ENCODE peak calls at places on chromosomes 3 and 15, in seven cellular contexts. U, R, X, B, E, Y and W are unnamed samples.

GRCh38 chr3:189572249-189572648 is 58.9 kb upstream of the TP63 start:
- DNase-seq in X (no peak), E (no peak), B (no peak), U (no peak), R (no peak), Y (no peak), W (no peak)

GRCh38 chr3:157785071-157785826 is 282.0 kb upstream of the VEPH1 start:
- DNase-seq in Y (no peak), U (peak), E (peak), R (peak), X (no peak), B (no peak), W (no peak)

GRCh38 chr3:87798567-87798947 is 260.2 kb downstream of the CGGBP1 start:
- DNase-seq in R (no peak), Y (no peak), X (no peak), E (no peak), B (no peak), U (no peak), W (no peak)

GRCh38 chr3:173732237-173732636 is 334.7 kb downstream of the NLGN1 start:
- DNase-seq in U (no peak), R (no peak), E (peak), B (no peak), Y (no peak), X (no peak), W (no peak)

GRCh38 chr15:29638781-29639180 is 183.5 kb downstream of the TJP1 start:
- DNase-seq in B (no peak), U (peak), E (peak), Y (no peak), X (no peak), R (peak), W (no peak)

GRCh38 chr3:3998140-3998977 is 199.1 kb downstream of the LRRN1 start:
- DNase-seq in U (peak), X (peak), E (no peak), R (peak), Y (no peak), B (no peak), W (no peak)

GRCh38 chr3:156620260-156620659 is 54.1 kb upstream of the TIPARP start:
- DNase-seq in U (peak), R (no peak), E (peak), B (no peak), X (peak), Y (no peak), W (no peak)

GRCh38 chr15:84740691-84741090 is 7.7 kb upstream of the ZNF592 start:
- DNase-seq in B (no peak), Y (no peak), R (no peak), E (no peak), U (no peak), X (no peak), W (no peak)

GRCh38 chr3:149494022-149494758 is 19.7 kb downstream of the TM4SF4 start:
- DNase-seq in R (peak), Y (peak), X (peak), U (peak), B (no peak), E (peak), W (peak)

GRCh38 chr3:179853176-179853575 is 183.6 kb downstream of the PEX5L start:
- DNase-seq in B (no peak), E (peak), X (no peak), R (no peak), Y (peak), U (no peak), W (peak)

GRCh38 chr3:53153267-53153823 is 7.7 kb upstream of the PRKCD start:
- DNase-seq in Y (no peak), E (no peak), X (no peak), R (no peak), B (no peak), U (no peak), W (peak)

GRCh38 chr3:42526616-42527367 is 24.3 kb downstream of the VIPR1 start:
- DNase-seq in R (no peak), X (no peak), E (no peak), Y (no peak), B (no peak), U (no peak), W (no peak)

GRCh38 chr3:32817195-32817560 is 619 bp upstream of the TRIM71 start:
- DNase-seq in E (no peak), R (no peak), Y (no peak), X (no peak), B (no peak), U (no peak), W (no peak)

GRCh38 chr3:179565496-179565895 is 2.8 kb downstream of the ACTL6A start:
- DNase-seq in R (no peak), X (no peak), U (no peak), E (no peak), B (no peak), Y (no peak), W (no peak)

GRCh38 chr15:45802140-45802539 is 167.3 kb downstream of the SQOR start:
- DNase-seq in E (no peak), Y (no peak), R (no peak), U (peak), X (no peak), B (no peak), W (no peak)

GRCh38 chr15:67062365-67062985 is 2.9 kb upstream of the SMAD3 start:
- DNase-seq in E (no peak), Y (no peak), R (no peak), B (no peak), X (no peak), U (peak), W (no peak)

GRCh38 chr3:41668366-41668765 is 293.5 kb downstream of the ULK4 start:
- DNase-seq in Y (no peak), X (no peak), U (no peak), B (no peak), E (no peak), R (no peak), W (no peak)

GRCh38 chr15:69939513-69940440 is 157.9 kb downstream of the TLE3 start:
- DNase-seq in X (no peak), Y (no peak), B (peak), R (no peak), E (no peak), U (no peak), W (no peak)

GRCh38 chr3:43317461-43318316 is 31.3 kb downstream of the SNRK start:
- DNase-seq in R (no peak), B (no peak), X (no peak), U (peak), E (no peak), Y (no peak), W (peak)

GRCh38 chr15:82999905-83000671 is 11.4 kb downstream of the C15orf40 start:
- DNase-seq in B (no peak), X (peak), U (peak), E (peak), R (no peak), Y (no peak), W (no peak)

GRCh38 chr3:147616998-147617619 is 207.9 kb downstream of the ZIC1 start:
- DNase-seq in Y (no peak), B (no peak), E (peak), R (peak), U (peak), X (no peak), W (no peak)

GRCh38 chr3:186472466-186473008 is 71.6 kb downstream of the CRYGS start:
- DNase-seq in E (peak), U (no peak), B (peak), Y (no peak), X (no peak), R (no peak), W (no peak)

GRCh38 chr15:44801368-44801767 is 65.0 kb downstream of the TRIM69 start:
- DNase-seq in R (no peak), Y (no peak), U (peak), E (no peak), B (no peak), X (no peak), W (no peak)

GRCh38 chr15:64137226-64137833 is 14.2 kb upstream of the SNX22 start:
- DNase-seq in Y (no peak), B (no peak), E (no peak), R (no peak), X (no peak), U (no peak), W (no peak)

GRCh38 chr3:118059096-118059495 is 975.5 kb downstream of the IGSF11 start:
- DNase-seq in X (no peak), U (no peak), Y (no peak), R (no peak), B (no peak), E (no peak), W (no peak)

GRCh38 chr3:61627768-61628185 is 66.4 kb downstream of the PTPRG start:
- DNase-seq in U (peak), E (peak), R (no peak), B (no peak), X (peak), Y (no peak), W (no peak)

GRCh38 chr3:139937674-139938279 is 2.8 kb downstream of the CLSTN2 start:
- DNase-seq in U (no peak), X (peak), E (peak), R (peak), B (peak), Y (peak), W (peak)

GRCh38 chr3:37824954-37825328 is 36.7 kb upstream of the CTDSPL start:
- DNase-seq in B (no peak), Y (no peak), R (no peak), E (no peak), U (no peak), X (no peak), W (no peak)

DNA sequence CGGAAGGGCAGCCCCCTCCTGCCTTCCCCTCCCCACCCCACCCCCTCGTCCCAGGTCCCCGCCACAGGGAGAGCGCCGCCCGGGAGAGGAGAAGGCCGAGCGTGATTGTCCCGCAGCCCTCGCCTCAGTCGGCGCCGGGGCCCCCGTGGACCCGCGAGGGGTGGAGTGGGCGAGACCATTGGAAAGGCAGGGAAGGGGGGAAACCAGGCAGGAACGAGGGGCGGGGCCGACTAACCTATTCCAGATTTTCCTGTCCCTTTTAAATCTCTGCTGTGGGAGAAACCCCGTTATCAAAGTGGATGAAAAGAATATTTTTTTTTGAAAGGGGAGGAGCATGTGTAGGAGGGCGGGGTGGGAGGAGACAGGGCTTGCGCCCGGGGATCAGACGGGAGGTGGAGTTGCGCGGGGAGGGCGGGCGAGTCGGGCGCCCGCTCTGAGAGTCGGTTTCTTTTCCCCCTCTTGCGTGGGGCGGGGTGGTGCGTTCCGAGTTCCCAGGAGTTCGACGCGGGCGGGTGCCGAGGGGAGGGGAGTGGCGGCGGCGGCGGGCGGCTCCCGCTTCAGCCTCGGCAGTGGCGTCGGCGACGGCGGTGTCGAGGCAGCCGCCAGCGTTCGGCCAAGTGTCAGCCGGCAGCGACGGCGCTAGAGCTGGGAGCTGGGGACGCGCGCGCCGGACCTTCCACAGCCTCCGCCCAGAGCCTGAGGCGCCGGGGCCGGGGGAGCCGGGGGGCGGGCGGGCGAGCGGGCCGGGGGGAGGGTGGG is at the start of gene NECTIN3:
- DNase-seq in Y (peak), X (peak), E (peak), R (peak), U (peak), B (peak), W (peak)
- TF ChIP-seq POLR2A in Y (peak), X (peak), E (peak), R (peak), U (peak), B (peak), W (peak)

GRCh38 chr3:141412087-141412935 is 44.0 kb downstream of the ZBTB38 start:
- DNase-seq in Y (peak), E (peak), B (no peak), X (peak), R (no peak), U (peak), W (peak)

GRCh38 chr3:141412936-141413354 is 44.6 kb downstream of the ZBTB38 start:
- DNase-seq in E (peak), U (peak), X (peak), B (peak), R (no peak), Y (peak), W (peak)

GRCh38 chr3:141408596-141408995 is 40.3 kb downstream of the ZBTB38 start:
- DNase-seq in R (no peak), U (no peak), E (no peak), X (no peak), Y (no peak), B (no peak), W (no peak)

GRCh38 chr3:141410861-141411771 is 42.8 kb downstream of the ZBTB38 start:
- DNase-seq in Y (no peak), R (no peak), B (no peak), U (no peak), E (peak), X (no peak), W (no peak)

GRCh38 chr3:141410408-141410807 is 42.1 kb downstream of the ZBTB38 start:
- DNase-seq in R (no peak), U (no peak), Y (no peak), X (peak), B (no peak), E (peak), W (peak)
- H3K4me3 ChIP-seq in R (no peak), U (no peak), Y (no peak), X (no peak), B (no peak), E (no peak), W (no peak)

DNA sequence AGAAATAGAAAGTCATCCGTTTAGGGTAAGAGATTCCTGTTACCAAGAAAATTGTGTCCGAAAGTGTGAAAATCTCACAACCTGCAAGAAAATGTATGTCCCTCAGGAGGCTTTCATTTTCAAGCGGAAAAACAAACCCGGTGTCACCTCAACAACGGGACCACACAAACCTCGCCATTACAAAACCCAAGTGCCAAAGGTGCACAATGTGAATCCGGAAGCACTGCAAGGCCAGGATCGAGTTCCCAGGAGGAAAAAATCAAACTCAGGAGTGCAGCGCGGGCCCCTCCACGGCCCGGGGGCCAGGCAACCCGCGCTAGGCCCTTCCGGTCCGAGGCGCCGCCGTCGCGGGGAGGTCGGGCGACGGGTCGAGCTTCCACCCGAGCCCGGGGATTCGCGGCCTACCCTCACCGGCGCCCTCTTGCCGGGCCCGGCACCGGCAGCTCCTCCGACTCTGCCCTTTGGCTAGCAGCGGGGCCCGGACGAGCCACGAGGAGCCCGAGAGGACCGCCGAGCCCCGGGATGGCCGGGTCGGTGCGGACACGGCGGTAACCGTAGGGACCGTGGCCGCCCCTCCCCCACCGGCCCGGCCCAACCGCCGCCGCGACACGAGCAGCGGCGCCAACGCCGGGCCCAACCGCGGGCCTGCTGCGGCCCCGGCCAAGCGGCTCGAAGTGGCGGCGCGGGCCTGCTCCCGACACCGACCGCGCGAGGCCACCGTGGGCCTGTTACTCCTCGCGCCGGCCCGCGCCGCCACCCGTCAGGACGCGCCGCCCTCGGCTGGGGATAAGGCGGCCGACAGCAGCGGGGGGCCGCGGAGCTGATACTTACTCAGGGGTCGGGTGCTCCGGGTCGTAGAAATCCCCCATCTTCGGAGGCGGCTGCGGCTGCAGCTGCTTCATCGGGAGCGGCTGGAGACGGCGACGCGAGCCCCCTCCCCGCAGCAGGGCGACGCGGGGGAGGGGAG is 607 bp downstream of the SETD2 start:
- DNase-seq in E (peak), R (no peak), B (no peak), X (peak), U (peak), Y (peak), W (peak)
- TF ChIP-seq POLR2A in E (no peak), R (no peak), B (no peak), X (no peak), U (no peak), Y (no peak), W (no peak)

GRCh38 chr15:90883526-90883931 is 775 bp upstream of the FES start:
- DNase-seq in E (no peak), X (no peak), Y (peak), R (no peak), B (no peak), U (no peak), W (no peak)
- H3K4me3 ChIP-seq in E (no peak), X (no peak), Y (peak), R (no peak), B (peak), U (peak), W (peak)

DNA sequence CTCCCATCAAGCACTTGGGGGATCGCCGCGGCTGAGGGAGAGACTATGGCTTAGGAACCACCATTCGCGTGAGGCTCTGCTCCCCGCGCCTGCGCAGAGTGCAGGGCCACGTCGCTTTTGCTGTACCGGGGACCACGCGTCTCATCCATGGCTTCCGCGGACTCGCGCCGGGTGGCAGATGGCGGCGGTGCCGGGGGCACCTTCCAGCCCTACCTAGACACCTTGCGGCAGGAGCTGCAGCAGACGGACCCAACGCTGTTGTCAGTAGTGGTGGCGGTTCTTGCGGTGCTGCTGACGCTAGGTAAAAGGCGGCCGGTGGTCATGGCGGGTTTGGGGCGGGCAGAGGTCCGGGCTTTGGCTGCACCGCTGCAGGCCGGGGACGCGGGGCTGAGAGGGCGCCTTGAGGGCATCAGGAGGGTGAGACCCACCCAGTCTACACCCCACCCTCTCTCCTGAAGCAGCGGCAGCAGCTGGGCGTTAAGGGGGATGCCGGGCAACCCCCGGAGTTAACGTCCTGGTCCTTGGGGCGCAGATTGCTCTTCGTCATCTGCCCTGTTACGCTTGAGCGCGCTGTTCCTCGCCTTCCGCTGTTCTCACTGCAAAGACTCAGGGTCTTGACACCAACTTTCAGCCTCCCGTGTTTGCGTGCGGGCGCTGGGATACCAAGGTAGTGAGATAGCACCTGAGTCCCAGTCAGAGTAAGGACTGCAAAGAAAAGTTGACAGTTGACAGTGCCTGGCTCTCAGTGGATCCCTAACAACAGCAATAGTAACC is at the start of gene SRPRB:
- DNase-seq in R (peak), X (peak), E (peak), Y (peak), U (peak), B (peak), W (peak)
- TF ChIP-seq POLR2A in R (peak), X (no peak), E (peak), Y (peak), U (peak), B (no peak), W (no peak)

GRCh38 chr3:51955893-51956770 is 951 bp downstream of the GPR62 start:
- DNase-seq in Y (peak), U (no peak), X (peak), R (no peak), B (no peak), E (no peak), W (peak)
- H3K4me3 ChIP-seq in Y (peak), U (no peak), X (no peak), R (no peak), B (peak), E (no peak), W (peak)